ENCODE peak calls at places on chromosome 7, in six cellular contexts. One of them, this sample, is unnamed.

GRCh38 chr7:19177269-19177668 is 32.0 kb upstream of the FERD3L start:
- DNase-seq in GM23338: no peak
- DNase-seq in hepatocyte: no peak
- DNase-seq in HCT116: no peak
- DNase-seq in GM23248: peak; percentile 33
- DNase-seq in neural progenitor cell: no peak
- DNase-seq in this sample: peak; percentile 13

GRCh38 chr7:76155938-76156337 is 45.8 kb upstream of the SRRM3 start:
- DNase-seq in GM23338: no peak
- DNase-seq in hepatocyte: peak; percentile 37
- DNase-seq in HCT116: no peak
- DNase-seq in GM23248: peak; percentile 72
- DNase-seq in neural progenitor cell: no peak
- DNase-seq in this sample: no peak

GRCh38 chr7:68362745-68363518 is 1235.3 kb upstream of the AUTS2 start:
- DNase-seq in GM23338: no peak
- DNase-seq in hepatocyte: no peak
- DNase-seq in HCT116: no peak
- DNase-seq in GM23248: no peak
- DNase-seq in neural progenitor cell: no peak
- DNase-seq in this sample: no peak

GRCh38 chr7:8214162-8214897 is 47.6 kb downstream of the ICA1 start:
- DNase-seq in GM23338: no peak
- DNase-seq in hepatocyte: peak; percentile 47
- DNase-seq in HCT116: no peak
- DNase-seq in GM23248: peak; percentile 46
- DNase-seq in neural progenitor cell: no peak
- DNase-seq in this sample: peak; percentile 9

GRCh38 chr7:2379821-2380450 is 23.5 kb upstream of the CHST12 start:
- DNase-seq in GM23338: no peak
- DNase-seq in hepatocyte: no peak
- DNase-seq in HCT116: no peak
- DNase-seq in GM23248: no peak
- DNase-seq in neural progenitor cell: no peak
- DNase-seq in this sample: no peak

GRCh38 chr7:121369462-121369861 is 26.6 kb downstream of the FAM3C start:
- DNase-seq in GM23338: no peak
- DNase-seq in hepatocyte: peak; percentile 34
- DNase-seq in HCT116: no peak
- DNase-seq in GM23248: peak; percentile 8
- DNase-seq in neural progenitor cell: no peak
- DNase-seq in this sample: peak; percentile 33

GRCh38 chr7:131836733-131837132 is 280.3 kb upstream of the PODXL start:
- DNase-seq in GM23338: peak; percentile 71
- DNase-seq in hepatocyte: no peak
- DNase-seq in HCT116: no peak
- DNase-seq in GM23248: no peak
- DNase-seq in neural progenitor cell: no peak
- DNase-seq in this sample: no peak

GRCh38 chr7:32036557-32036956 is 33.6 kb downstream of the PDE1C start:
- DNase-seq in GM23338: no peak
- DNase-seq in hepatocyte: no peak
- DNase-seq in HCT116: no peak
- DNase-seq in GM23248: peak; percentile 56
- DNase-seq in neural progenitor cell: no peak
- DNase-seq in this sample: peak; percentile 77

GRCh38 chr7:134865001-134865845 is 85.8 kb downstream of the CALD1 start:
- DNase-seq in GM23338: peak; percentile 54
- DNase-seq in hepatocyte: no peak
- DNase-seq in HCT116: no peak
- DNase-seq in GM23248: peak; percentile 52
- DNase-seq in neural progenitor cell: peak; percentile 20
- DNase-seq in this sample: no peak

GRCh38 chr7:138935438-138936079 is 45.6 kb downstream of the KIAA1549 start:
- DNase-seq in GM23338: no peak
- DNase-seq in hepatocyte: peak; percentile 73
- DNase-seq in HCT116: peak; percentile 55
- DNase-seq in GM23248: peak; percentile 97
- DNase-seq in neural progenitor cell: peak; percentile 42
- DNase-seq in this sample: peak; percentile 92
- TF ChIP-seq EZH2phosphoT487 in GM23338: no peak
- TF ChIP-seq EZH2phosphoT487 in hepatocyte: no peak
- TF ChIP-seq EZH2phosphoT487 in HCT116: no peak
- TF ChIP-seq EZH2phosphoT487 in GM23248: no peak
- TF ChIP-seq EZH2phosphoT487 in neural progenitor cell: no peak
- TF ChIP-seq EZH2phosphoT487 in this sample: peak; percentile 56

GRCh38 chr7:12529971-12530710 is 40.4 kb upstream of the SCIN start:
- DNase-seq in GM23338: peak; percentile 60
- DNase-seq in hepatocyte: no peak
- DNase-seq in HCT116: no peak
- DNase-seq in GM23248: no peak
- DNase-seq in neural progenitor cell: no peak
- DNase-seq in this sample: no peak
- H3K36me3 ChIP-seq in GM23338: no peaks in the 10 kb centered on the region
- H3K36me3 ChIP-seq in hepatocyte: no peaks in the 10 kb centered on the region
- H3K36me3 ChIP-seq in HCT116: no peaks in the 10 kb centered on the region
- H3K36me3 ChIP-seq in GM23248: no peaks in the 10 kb centered on the region
- H3K36me3 ChIP-seq in neural progenitor cell: no peaks in the 10 kb centered on the region
- H3K36me3 ChIP-seq in this sample: no peaks in the 10 kb centered on the region

GRCh38 chr7:6507906-6508305 is 43.4 kb downstream of the GRID2IP start:
- DNase-seq in GM23338: no peak
- DNase-seq in hepatocyte: no peak
- DNase-seq in HCT116: no peak
- DNase-seq in GM23248: no peak
- DNase-seq in neural progenitor cell: no peak
- DNase-seq in this sample: no peak

GRCh38 chr7:6510476-6511133 is 40.7 kb downstream of the GRID2IP start:
- DNase-seq in GM23338: no peak
- DNase-seq in hepatocyte: no peak
- DNase-seq in HCT116: no peak
- DNase-seq in GM23248: no peak
- DNase-seq in neural progenitor cell: no peak
- DNase-seq in this sample: no peak

GRCh38 chr7:6508539-6508938 is 42.7 kb downstream of the GRID2IP start:
- DNase-seq in GM23338: no peak
- DNase-seq in hepatocyte: no peak
- DNase-seq in HCT116: no peak
- DNase-seq in GM23248: no peak
- DNase-seq in neural progenitor cell: no peak
- DNase-seq in this sample: no peak

GRCh38 chr7:6505685-6506559 is 45.3 kb downstream of the GRID2IP start:
- DNase-seq in GM23338: no peak
- DNase-seq in hepatocyte: no peak
- DNase-seq in HCT116: no peak
- DNase-seq in GM23248: no peak
- DNase-seq in neural progenitor cell: no peak
- DNase-seq in this sample: no peak

DNA sequence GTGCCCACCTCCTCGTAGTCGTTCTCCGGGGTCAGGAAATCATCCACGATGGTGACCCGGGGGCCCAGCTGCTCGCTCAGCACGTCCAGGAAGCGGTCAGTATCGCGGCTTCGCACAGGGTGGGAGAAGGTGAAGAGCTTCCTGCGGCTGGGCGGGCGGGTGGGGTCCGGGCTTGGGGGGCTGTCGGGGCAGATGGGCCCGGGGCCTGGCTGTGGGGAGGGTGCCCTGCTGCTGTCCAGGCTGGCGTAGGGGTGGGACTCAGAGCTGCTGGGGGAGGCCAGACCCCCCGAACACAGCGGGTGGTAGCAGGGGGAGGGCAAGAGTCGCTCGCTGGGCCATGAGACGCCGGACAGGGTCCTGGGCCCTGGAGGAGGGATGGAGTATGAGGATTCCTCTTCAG is 42.3 kb downstream of the GRID2IP start:
- DNase-seq in GM23338: no peak
- DNase-seq in hepatocyte: no peak
- DNase-seq in HCT116: no peak
- DNase-seq in GM23248: no peak
- DNase-seq in neural progenitor cell: no peak
- DNase-seq in this sample: no peak
- TF ChIP-seq EZH2 in GM23338: no peak
- TF ChIP-seq EZH2 in hepatocyte: no peak
- TF ChIP-seq EZH2 in HCT116: no peak
- TF ChIP-seq EZH2 in GM23248: no peak
- TF ChIP-seq EZH2 in neural progenitor cell: no peak
- TF ChIP-seq EZH2 in this sample: no peak

GRCh38 chr7:29641651-29642050 is 78.0 kb downstream of the PRR15 start:
- DNase-seq in GM23338: no peak
- DNase-seq in hepatocyte: no peak
- DNase-seq in HCT116: no peak
- DNase-seq in GM23248: peak; percentile 26
- DNase-seq in neural progenitor cell: no peak
- DNase-seq in this sample: peak; percentile 11

GRCh38 chr7:29639386-29639785 is 75.8 kb downstream of the PRR15 start:
- DNase-seq in GM23338: no peak
- DNase-seq in hepatocyte: no peak
- DNase-seq in HCT116: no peak
- DNase-seq in GM23248: no peak
- DNase-seq in neural progenitor cell: no peak
- DNase-seq in this sample: no peak

GRCh38 chr7:29639887-29640600 is 76.4 kb downstream of the PRR15 start:
- DNase-seq in GM23338: peak; percentile 27
- DNase-seq in hepatocyte: no peak
- DNase-seq in HCT116: no peak
- DNase-seq in GM23248: no peak
- DNase-seq in neural progenitor cell: no peak
- DNase-seq in this sample: no peak

GRCh38 chr7:29636009-29636351 is 72.3 kb downstream of the PRR15 start:
- DNase-seq in GM23338: no peak
- DNase-seq in hepatocyte: no peak
- DNase-seq in HCT116: no peak
- DNase-seq in GM23248: no peak
- DNase-seq in neural progenitor cell: no peak
- DNase-seq in this sample: no peak

DNA sequence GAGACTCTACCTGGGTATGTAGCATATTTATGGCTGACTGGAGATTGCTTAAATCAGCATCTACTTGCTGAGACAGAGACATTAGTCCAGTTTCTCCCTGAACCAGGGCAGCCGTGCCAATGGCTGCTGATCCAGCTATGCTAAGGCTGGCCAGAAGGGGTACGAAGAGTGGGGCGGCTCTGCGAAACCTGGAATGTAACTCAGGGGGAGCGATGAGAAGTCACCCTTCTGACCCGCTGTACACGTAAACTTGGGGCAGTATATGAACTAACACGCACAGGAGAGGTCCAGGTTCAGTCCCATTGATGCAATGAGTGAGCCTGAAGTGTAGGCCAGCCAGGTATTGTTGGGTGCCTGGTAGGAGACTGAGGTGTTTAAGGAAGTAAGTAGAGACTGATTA is 73.7 kb downstream of the PRR15 start:
- DNase-seq in GM23338: no peak
- DNase-seq in hepatocyte: no peak
- DNase-seq in HCT116: no peak
- DNase-seq in GM23248: no peak
- DNase-seq in neural progenitor cell: no peak
- DNase-seq in this sample: no peak
- TF ChIP-seq EZH2phosphoT487 in GM23338: no peak
- TF ChIP-seq EZH2phosphoT487 in hepatocyte: no peak
- TF ChIP-seq EZH2phosphoT487 in HCT116: no peak
- TF ChIP-seq EZH2phosphoT487 in GM23248: no peak
- TF ChIP-seq EZH2phosphoT487 in neural progenitor cell: no peak
- TF ChIP-seq EZH2phosphoT487 in this sample: no peak

GRCh38 chr7:65974191-65974801 is 7.7 kb downstream of the GUSB start:
- DNase-seq in GM23338: no peak
- DNase-seq in hepatocyte: no peak
- DNase-seq in HCT116: no peak
- DNase-seq in GM23248: no peak
- DNase-seq in neural progenitor cell: no peak
- DNase-seq in this sample: no peak

GRCh38 chr7:65971021-65971420 is 11.0 kb downstream of the GUSB start:
- DNase-seq in GM23338: no peak
- DNase-seq in hepatocyte: no peak
- DNase-seq in HCT116: no peak
- DNase-seq in GM23248: no peak
- DNase-seq in neural progenitor cell: no peak
- DNase-seq in this sample: no peak

GRCh38 chr7:65975814-65976445 is 6.1 kb downstream of the GUSB start:
- DNase-seq in GM23338: peak; percentile 33
- DNase-seq in hepatocyte: no peak
- DNase-seq in HCT116: no peak
- DNase-seq in GM23248: no peak
- DNase-seq in neural progenitor cell: no peak
- DNase-seq in this sample: no peak

GRCh38 chr7:65974876-65975275 is 7.1 kb downstream of the GUSB start:
- DNase-seq in GM23338: no peak
- DNase-seq in hepatocyte: no peak
- DNase-seq in HCT116: no peak
- DNase-seq in GM23248: no peak
- DNase-seq in neural progenitor cell: no peak
- DNase-seq in this sample: no peak

GRCh38 chr7:65972976-65973375 is 9.0 kb downstream of the GUSB start:
- DNase-seq in GM23338: no peak
- DNase-seq in hepatocyte: no peak
- DNase-seq in HCT116: no peak
- DNase-seq in GM23248: no peak
- DNase-seq in neural progenitor cell: no peak
- DNase-seq in this sample: no peak
- H3K36me3 ChIP-seq in GM23338: peaks cover 18% of the 10 kb centered on the region
- H3K36me3 ChIP-seq in hepatocyte: no peaks in the 10 kb centered on the region
- H3K36me3 ChIP-seq in HCT116: peaks cover 23% of the 10 kb centered on the region
- H3K36me3 ChIP-seq in GM23248: no peaks in the 10 kb centered on the region
- H3K36me3 ChIP-seq in neural progenitor cell: no peaks in the 10 kb centered on the region
- H3K36me3 ChIP-seq in this sample: peaks cover 16% of the 10 kb centered on the region

DNA sequence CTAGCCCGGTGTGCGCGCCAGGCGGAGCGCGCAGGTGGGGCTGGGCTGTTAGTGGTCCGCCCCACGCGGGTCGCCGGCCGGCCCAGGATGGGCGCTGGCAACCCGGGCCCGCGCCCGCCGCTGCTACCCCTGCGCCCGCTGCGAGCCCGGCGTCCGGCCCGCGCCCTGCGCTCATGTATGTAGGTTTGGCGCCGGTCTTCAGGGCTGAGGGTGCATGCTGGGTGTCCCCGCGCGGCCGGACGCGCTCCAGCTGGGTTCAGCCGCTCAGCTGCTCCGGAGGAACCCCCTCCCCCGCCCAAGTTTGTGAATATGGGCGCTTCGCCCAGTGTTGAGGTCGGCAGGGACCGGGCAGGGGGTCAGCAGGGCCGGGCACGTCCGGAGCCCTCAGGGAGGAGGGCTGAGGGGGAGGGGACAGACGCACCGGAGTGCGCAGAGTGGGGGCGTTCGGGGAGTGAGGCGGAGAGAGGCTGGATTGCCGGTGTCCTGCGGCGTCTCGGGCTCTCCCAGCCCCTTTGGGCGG is 561 bp downstream of the VWC2 start:
- DNase-seq in GM23338: peak; percentile 50
- DNase-seq in hepatocyte: peak; percentile 14
- DNase-seq in HCT116: no peak
- DNase-seq in GM23248: no peak
- DNase-seq in neural progenitor cell: peak; percentile 50
- DNase-seq in this sample: no peak
- TF ChIP-seq EZH2 in GM23338: no peak
- TF ChIP-seq EZH2 in hepatocyte: no peak
- TF ChIP-seq EZH2 in HCT116: no peak
- TF ChIP-seq EZH2 in GM23248: no peak
- TF ChIP-seq EZH2 in neural progenitor cell: no peak
- TF ChIP-seq EZH2 in this sample: no peak